ENCODE peak calls at places on chromosomes 4 and X, in six cellular contexts. R is AG20443; U is SK-N-MC; N is CD4-positive, CD25-positive, alpha-beta regulatory T cell; Y is substantia nigra; Q is activated CD8-positive, alpha-beta memory T cell treated with anti-CD3 and anti-CD28 coated beads for 4 hours. F is an unnamed sample.

GRCh38 chrX:31708116-31708515 is 636.3 kb upstream of the FTHL17 start:
- DNase-seq in R (no peak), U (no peak), N (no peak), Y (no peak), Q (no peak), F (no peak)

GRCh38 chr4:145130788-145131398 is 32.8 kb downstream of the ABCE1 start:
- DNase-seq in R (peak; percentile 80), U (no peak), N (no peak), Y (no peak), Q (no peak), F (no peak)

GRCh38 chr4:52290468-52290867 is 239.4 kb downstream of the SPATA18 start:
- DNase-seq in R (no peak), U (no peak), N (no peak), Y (no peak), Q (no peak), F (no peak)

GRCh38 chr4:20658456-20658855 is 41.8 kb upstream of the PACRGL start:
- DNase-seq in R (no peak), U (no peak), N (no peak), Y (no peak), Q (no peak), F (no peak)

GRCh38 chr4:182207806-182208483 is 35.3 kb upstream of the TENM3 start:
- DNase-seq in R (peak; percentile 50), U (no peak), N (no peak), Y (no peak), Q (no peak), F (peak; percentile 92)

GRCh38 chr4:95465010-95465409 is 83.8 kb downstream of the UNC5C start:
- DNase-seq in R (no peak), U (no peak), N (no peak), Y (no peak), Q (no peak), F (peak; percentile 37)

GRCh38 chr4:148376151-148376550 is 66.1 kb downstream of the NR3C2 start:
- DNase-seq in R (no peak), U (peak; percentile 85), N (peak; percentile 69), Y (no peak), Q (no peak), F (peak; percentile 53)

GRCh38 chr4:156971623-156972369 is at the start of gene PDGFC:
- DNase-seq in R (peak; percentile 86), U (no peak), N (no peak), Y (peak; percentile 88), Q (no peak), F (no peak)

GRCh38 chrX:13463608-13464007 is 105.8 kb upstream of the EGFL6 start:
- DNase-seq in R (peak; percentile 46), U (no peak), N (no peak), Y (no peak), Q (no peak), F (no peak)

GRCh38 chrX:110851780-110852179 is 56.2 kb upstream of the CHRDL1 start:
- DNase-seq in R (peak; percentile 22), U (no peak), N (no peak), Y (no peak), Q (no peak), F (no peak)

GRCh38 chr4:176009254-176009653 is 56.4 kb upstream of the WDR17 start:
- DNase-seq in R (no peak), U (no peak), N (no peak), Y (no peak), Q (no peak), F (no peak)

GRCh38 chr4:78297075-78297815 is 240.1 kb downstream of the FRAS1 start:
- DNase-seq in R (no peak), U (no peak), N (no peak), Y (no peak), Q (no peak), F (no peak)

GRCh38 chrX:74318672-74319071 is 14.7 kb downstream of the ZCCHC13 start:
- DNase-seq in R (no peak), U (no peak), N (no peak), Y (no peak), Q (no peak), F (no peak)

GRCh38 chr4:3871181-3871852 is 105.1 kb downstream of the ADRA2C start:
- DNase-seq in R (no peak), U (no peak), N (no peak), Y (no peak), Q (no peak), F (no peak)

GRCh38 chr4:147924604-147925412 is 192.9 kb downstream of the ARHGAP10 start:
- DNase-seq in R (peak; percentile 47), U (no peak), N (no peak), Y (peak; percentile 9), Q (no peak), F (peak; percentile 39)